ENCODE peak calls at places on chromosome X, in four cellular contexts. I is HCT116, O is K562, A is fibroblast of lung. C is an unnamed sample.

GRCh38 chrX:132612990-132613564 is 124.2 kb upstream of the MBNL3 start:
- DNase-seq in I (peak; percentile 12), O (peak; percentile 15), A (peak; percentile 6), C (peak; percentile 47)

GRCh38 chrX:128425546-128425945 is 373.3 kb upstream of the ACTRT1 start:
- DNase-seq in I (no peak), O (no peak), A (no peak), C (no peak)

GRCh38 chrX:13837290-13837745 is 20.4 kb upstream of the GPM6B start:
- DNase-seq in I (no peak), O (no peak), A (peak; percentile 9), C (peak; percentile 38)

GRCh38 chrX:72735561-72735960 is 21.5 kb upstream of the PHKA1 start:
- DNase-seq in I (no peak), O (no peak), A (peak; percentile 57), C (no peak)

GRCh38 chrX:19554786-19555185 is 39.5 kb upstream of the MAP3K15 start:
- DNase-seq in I (no peak), O (no peak), A (peak; percentile 88), C (no peak)

GRCh38 chrX:2829066-2829430 is 318 bp downstream of the GYG2 start:
- DNase-seq in I (no peak), O (peak; percentile 27), A (no peak), C (no peak)

GRCh38 chrX:79117078-79117477 is 27.4 kb upstream of the GPR174 start:
- DNase-seq in I (no peak), O (no peak), A (no peak), C (no peak)

GRCh38 chrX:20973038-20973437 is 401.2 kb upstream of the CNKSR2 start:
- DNase-seq in I (no peak), O (no peak), A (no peak), C (no peak)

GRCh38 chrX:150298841-150299551 is 64.1 kb upstream of the MAMLD1 start:
- DNase-seq in I (no peak), O (no peak), A (peak; percentile 27), C (no peak)

GRCh38 chrX:21885568-21885967 is 29.8 kb downstream of the YY2 start:
- DNase-seq in I (no peak), O (no peak), A (peak; percentile 69), C (no peak)

GRCh38 chrX:148947399-148948025 is 447.1 kb downstream of the AFF2 start:
- DNase-seq in I (no peak), O (no peak), A (no peak), C (no peak)

GRCh38 chrX:41664307-41665299 is 24.2 kb upstream of the GPR34 start:
- DNase-seq in I (no peak), O (no peak), A (peak; percentile 18), C (no peak)

GRCh38 chrX:111047575-111047974 is 48.4 kb upstream of the PAK3 start:
- DNase-seq in I (no peak), O (no peak), A (no peak), C (no peak)

GRCh38 chrX:20397587-20397986 is 130.9 kb upstream of the RPS6KA3 start:
- DNase-seq in I (no peak), O (no peak), A (no peak), C (no peak)

DNA sequence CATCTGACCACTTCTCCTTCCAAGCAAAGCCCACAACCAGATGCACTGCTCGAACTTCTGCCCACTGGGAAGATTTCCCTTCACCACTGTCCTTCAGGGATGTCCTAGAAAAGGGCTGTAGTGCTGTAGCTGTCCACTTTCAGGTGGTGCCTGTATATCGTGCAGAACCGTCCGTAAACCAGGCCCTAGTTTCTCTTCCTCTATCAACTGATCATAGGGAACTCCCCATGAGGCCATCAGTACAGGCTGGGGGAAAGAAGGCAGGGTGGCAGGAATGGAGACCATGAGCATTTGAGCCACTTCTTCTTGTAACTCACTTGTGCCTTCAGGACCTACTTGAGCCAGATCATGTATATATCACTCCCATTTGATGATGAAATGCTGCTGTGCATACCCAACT is 57.3 kb upstream of the FAM9B start:
- DNase-seq in I (no peak), O (no peak), A (no peak), C (no peak)
- H3K27ac ChIP-seq in I (no peak overlapping the region), O (no peak overlapping the region), A (no peak overlapping the region), C (no peak overlapping the region)

GRCh38 chrX:25011589-25012432 is 4.0 kb downstream of the ARX start:
- DNase-seq in I (no peak), O (no peak), A (no peak), C (no peak)

GRCh38 chrX:25007059-25008053 is 8.4 kb downstream of the ARX start:
- DNase-seq in I (no peak), O (no peak), A (no peak), C (no peak)

GRCh38 chrX:25010784-25011588 is 4.8 kb downstream of the ARX start:
- DNase-seq in I (no peak), O (no peak), A (no peak), C (no peak)

GRCh38 chrX:25006586-25007058 is 9.1 kb downstream of the ARX start:
- DNase-seq in I (no peak), O (no peak), A (no peak), C (no peak)

GRCh38 chrX:25009407-25009806 is 6.4 kb downstream of the ARX start:
- DNase-seq in I (no peak), O (no peak), A (no peak), C (no peak)
- TF ChIP-seq EZH2 in I (no peak), O (no peak), A (no peak), C (no peak)

GRCh38 chrX:83512111-83512510 is 4.0 kb downstream of the POU3F4 start:
- DNase-seq in I (no peak), O (no peak), A (peak; percentile 38), C (no peak)

GRCh38 chrX:83521905-83522304 is 13.8 kb downstream of the POU3F4 start:
- DNase-seq in I (no peak), O (no peak), A (no peak), C (no peak)

GRCh38 chrX:83511208-83511607 is 3.1 kb downstream of the POU3F4 start:
- DNase-seq in I (no peak), O (no peak), A (peak; percentile 60), C (no peak)

GRCh38 chrX:83510466-83511181 is 2.5 kb downstream of the POU3F4 start:
- DNase-seq in I (no peak), O (no peak), A (no peak), C (no peak)

GRCh38 chrX:83516597-83516996 is 8.5 kb downstream of the POU3F4 start:
- DNase-seq in I (no peak), O (no peak), A (no peak), C (no peak)
- H3K4me1 ChIP-seq in I (no peaks in the 10 kb centered on the region), O (no peaks in the 10 kb centered on the region), A (no peaks in the 10 kb centered on the region), C (no peaks in the 10 kb centered on the region)

GRCh38 chrX:14872355-14872754 is 514 bp downstream of the FANCB start:
- DNase-seq in I (no peak), O (peak; percentile 6), A (no peak), C (no peak)
- H3K27ac ChIP-seq in I (no peak overlapping the region), O (peak overlapping the region; percentile 64), A (peak overlapping the region; percentile 13), C (peak overlapping the region; percentile 67)

GRCh38 chrX:100407784-100408642 is 2.1 kb downstream of the PCDH19 start:
- DNase-seq in I (no peak), O (no peak), A (peak; percentile 3), C (no peak)
- TF ChIP-seq EZH2 in I (no peak), O (no peak), A (no peak), C (no peak)